ENCODE peak calls at places on chromosomes 16 and 17, in four cellular contexts. V is BJ, H is nephron progenitor cell, P is iPS DF 6.9. W is an unnamed sample.

GRCh38 chr16:65125871-65126270 is 4.0 kb upstream of the CDH11 start:
- DNase-seq in V (no peak), H (no peak), P (no peak), W (no peak)

GRCh38 chr17:35243459-35244204 is 760 bp downstream of the SLFN5 start:
- DNase-seq in V (peak), H (peak), P (no peak), W (peak)

GRCh38 chr17:67068999-67069398 is 24.6 kb downstream of the CACNG1 start:
- DNase-seq in V (no peak), H (no peak), P (no peak), W (no peak)

GRCh38 chr16:31072540-31073072 is 1.4 kb downstream of the ZNF668 start:
- DNase-seq in V (no peak), H (peak), P (no peak), W (no peak)

GRCh38 chr16:87728026-87728425 is 37.8 kb downstream of the KLHDC4 start:
- DNase-seq in V (no peak), H (no peak), P (no peak), W (no peak)

GRCh38 chr16:10385725-10386516 is at the start of gene ATF7IP2:
- DNase-seq in V (peak), H (peak), P (peak), W (peak)

GRCh38 chr16:1890024-1890700 is 18.2 kb upstream of the MEIOB start:
- DNase-seq in V (no peak), H (no peak), P (no peak), W (no peak)

GRCh38 chr16:67017810-67018488 is 11.0 kb upstream of the CBFB start:
- DNase-seq in V (peak), H (peak), P (peak), W (peak)

GRCh38 chr16:73176577-73177013 is 128.7 kb upstream of the ZFHX3 start:
- DNase-seq in V (peak), H (no peak), P (no peak), W (no peak)

GRCh38 chr16:89744813-89745212 is 23.5 kb downstream of the ZNF276 start:
- DNase-seq in V (no peak), H (no peak), P (no peak), W (no peak)